ENCODE peak calls at places on chromosome 15, in five cellular contexts. One of them, this sample, is unnamed.

GRCh38 chr15:82999905-83000671 is 11.4 kb downstream of the C15orf40 start:
- DNase-seq in fibroblast of pulmonary artery: peak
- DNase-seq in bronchial epithelial cell: peak
- DNase-seq in GM06990: no peak
- DNase-seq in tibial artery: no peak
- DNase-seq in this sample: no peak

GRCh38 chr15:77418341-77419049 is 1.4 kb downstream of the PEAK1 start:
- DNase-seq in bronchial epithelial cell: no peak
- DNase-seq in fibroblast of pulmonary artery: peak
- DNase-seq in tibial artery: no peak
- DNase-seq in GM06990: no peak
- DNase-seq in this sample: no peak

GRCh38 chr15:98017150-98017964 is 56.9 kb downstream of the ARRDC4 start:
- DNase-seq in GM06990: no peak
- DNase-seq in bronchial epithelial cell: no peak
- DNase-seq in fibroblast of pulmonary artery: no peak
- DNase-seq in tibial artery: no peak
- DNase-seq in this sample: no peak

GRCh38 chr15:34214135-34214534 is 4.2 kb upstream of the KATNBL1 start:
- DNase-seq in fibroblast of pulmonary artery: no peak
- DNase-seq in bronchial epithelial cell: no peak
- DNase-seq in GM06990: no peak
- DNase-seq in tibial artery: no peak
- DNase-seq in this sample: no peak

GRCh38 chr15:70290708-70291107 is 193.0 kb upstream of the TLE3 start:
- DNase-seq in tibial artery: no peak
- DNase-seq in GM06990: no peak
- DNase-seq in bronchial epithelial cell: no peak
- DNase-seq in fibroblast of pulmonary artery: no peak
- DNase-seq in this sample: no peak

GRCh38 chr15:36844453-36845094 is 255.8 kb downstream of the MEIS2 start:
- DNase-seq in fibroblast of pulmonary artery: peak
- DNase-seq in bronchial epithelial cell: no peak
- DNase-seq in GM06990: no peak
- DNase-seq in tibial artery: no peak
- DNase-seq in this sample: no peak

GRCh38 chr15:80233511-80234080 is 18.4 kb downstream of the CTXND1 start:
- DNase-seq in GM06990: no peak
- DNase-seq in bronchial epithelial cell: no peak
- DNase-seq in fibroblast of pulmonary artery: no peak
- DNase-seq in tibial artery: no peak
- DNase-seq in this sample: no peak

GRCh38 chr15:49187537-49188245 is 17.6 kb downstream of the GALK2 start:
- DNase-seq in bronchial epithelial cell: no peak
- DNase-seq in GM06990: no peak
- DNase-seq in tibial artery: no peak
- DNase-seq in fibroblast of pulmonary artery: peak
- DNase-seq in this sample: no peak

GRCh38 chr15:88546248-88547129 is at the start of gene DET1:
- DNase-seq in tibial artery: peak
- DNase-seq in fibroblast of pulmonary artery: peak
- DNase-seq in bronchial epithelial cell: peak
- DNase-seq in GM06990: peak
- DNase-seq in this sample: peak

GRCh38 chr15:50137893-50138292 is 18.9 kb upstream of the ATP8B4 start:
- DNase-seq in tibial artery: no peak
- DNase-seq in bronchial epithelial cell: no peak
- DNase-seq in fibroblast of pulmonary artery: no peak
- DNase-seq in GM06990: no peak
- DNase-seq in this sample: no peak

GRCh38 chr15:70277556-70277955 is 179.8 kb upstream of the TLE3 start:
- DNase-seq in fibroblast of pulmonary artery: no peak
- DNase-seq in tibial artery: no peak
- DNase-seq in bronchial epithelial cell: no peak
- DNase-seq in GM06990: no peak
- DNase-seq in this sample: no peak

GRCh38 chr15:95085056-95085455 is 853.7 kb downstream of the MCTP2 start:
- DNase-seq in tibial artery: no peak
- DNase-seq in fibroblast of pulmonary artery: no peak
- DNase-seq in GM06990: no peak
- DNase-seq in bronchial epithelial cell: no peak
- DNase-seq in this sample: no peak

GRCh38 chr15:90187257-90187868 is 13.8 kb upstream of the SEMA4B start:
- DNase-seq in tibial artery: no peak
- DNase-seq in fibroblast of pulmonary artery: no peak
- DNase-seq in bronchial epithelial cell: no peak
- DNase-seq in GM06990: no peak
- DNase-seq in this sample: no peak

GRCh38 chr15:78508272-78508671 is 895 bp downstream of the HYKK start:
- DNase-seq in GM06990: no peak
- DNase-seq in bronchial epithelial cell: peak
- DNase-seq in fibroblast of pulmonary artery: no peak
- DNase-seq in tibial artery: no peak
- DNase-seq in this sample: no peak

GRCh38 chr15:40769310-40770146 is at the start of gene C15orf62:
- DNase-seq in tibial artery: no peak
- DNase-seq in fibroblast of pulmonary artery: peak
- DNase-seq in bronchial epithelial cell: peak
- DNase-seq in GM06990: peak
- DNase-seq in this sample: no peak

GRCh38 chr15:86903642-86904421 is 824.2 kb downstream of the AGBL1 start:
- DNase-seq in tibial artery: no peak
- DNase-seq in fibroblast of pulmonary artery: no peak
- DNase-seq in GM06990: no peak
- DNase-seq in bronchial epithelial cell: no peak
- DNase-seq in this sample: no peak

GRCh38 chr15:25671132-25671531 is 192.0 kb downstream of the ATP10A start:
- DNase-seq in bronchial epithelial cell: no peak
- DNase-seq in fibroblast of pulmonary artery: no peak
- DNase-seq in GM06990: no peak
- DNase-seq in tibial artery: peak
- DNase-seq in this sample: no peak

GRCh38 chr15:77597804-77598453 is 34.8 kb downstream of the LINGO1 start:
- DNase-seq in GM06990: no peak
- DNase-seq in tibial artery: no peak
- DNase-seq in fibroblast of pulmonary artery: peak
- DNase-seq in bronchial epithelial cell: no peak
- DNase-seq in this sample: no peak

GRCh38 chr15:42128476-42128875 is 28.0 kb downstream of the PLA2G4F start:
- DNase-seq in bronchial epithelial cell: no peak
- DNase-seq in fibroblast of pulmonary artery: no peak
- DNase-seq in tibial artery: no peak
- DNase-seq in GM06990: no peak
- DNase-seq in this sample: no peak

GRCh38 chr15:70269331-70269911 is 171.7 kb upstream of the TLE3 start:
- DNase-seq in tibial artery: no peak
- DNase-seq in bronchial epithelial cell: no peak
- DNase-seq in GM06990: no peak
- DNase-seq in fibroblast of pulmonary artery: no peak
- DNase-seq in this sample: no peak

GRCh38 chr15:96408591-96409183 is 78.2 kb downstream of the NR2F2 start:
- DNase-seq in bronchial epithelial cell: no peak
- DNase-seq in GM06990: no peak
- DNase-seq in tibial artery: no peak
- DNase-seq in fibroblast of pulmonary artery: no peak
- DNase-seq in this sample: no peak

GRCh38 chr15:100060276-100060926 is 281.4 kb downstream of the ADAMTS17 start:
- DNase-seq in fibroblast of pulmonary artery: peak
- DNase-seq in tibial artery: no peak
- DNase-seq in GM06990: no peak
- DNase-seq in bronchial epithelial cell: peak
- DNase-seq in this sample: peak

GRCh38 chr15:99106417-99107220 is 1.7 kb downstream of the SYNM start:
- DNase-seq in bronchial epithelial cell: no peak
- DNase-seq in fibroblast of pulmonary artery: peak
- DNase-seq in GM06990: no peak
- DNase-seq in tibial artery: no peak
- DNase-seq in this sample: no peak

GRCh38 chr15:88002721-88003120 is 253.8 kb downstream of the NTRK3 start:
- DNase-seq in fibroblast of pulmonary artery: no peak
- DNase-seq in GM06990: no peak
- DNase-seq in bronchial epithelial cell: no peak
- DNase-seq in tibial artery: no peak
- DNase-seq in this sample: no peak

GRCh38 chr15:25173241-25174028 is 218.6 kb downstream of the SNRPN start:
- DNase-seq in bronchial epithelial cell: no peak
- DNase-seq in tibial artery: peak
- DNase-seq in fibroblast of pulmonary artery: no peak
- DNase-seq in GM06990: no peak
- DNase-seq in this sample: no peak

GRCh38 chr15:69400850-69401249 is 13.3 kb upstream of the KIF23 start:
- DNase-seq in GM06990: no peak
- DNase-seq in bronchial epithelial cell: peak
- DNase-seq in tibial artery: no peak
- DNase-seq in fibroblast of pulmonary artery: no peak
- DNase-seq in this sample: no peak

GRCh38 chr15:81754078-81754477 is 291.7 kb downstream of the MEX3B start:
- DNase-seq in tibial artery: no peak
- DNase-seq in bronchial epithelial cell: no peak
- DNase-seq in GM06990: no peak
- DNase-seq in fibroblast of pulmonary artery: no peak
- DNase-seq in this sample: no peak

GRCh38 chr15:81751321-81751720 is 294.5 kb downstream of the MEX3B start:
- DNase-seq in fibroblast of pulmonary artery: no peak
- DNase-seq in tibial artery: no peak
- DNase-seq in bronchial epithelial cell: no peak
- DNase-seq in GM06990: no peak
- DNase-seq in this sample: no peak

GRCh38 chr15:81749667-81750360 is 296.0 kb downstream of the MEX3B start:
- DNase-seq in GM06990: no peak
- DNase-seq in fibroblast of pulmonary artery: no peak
- DNase-seq in bronchial epithelial cell: no peak
- DNase-seq in tibial artery: no peak
- DNase-seq in this sample: no peak

GRCh38 chr15:81752974-81753373 is 292.8 kb downstream of the MEX3B start:
- DNase-seq in tibial artery: no peak
- DNase-seq in GM06990: no peak
- DNase-seq in fibroblast of pulmonary artery: no peak
- DNase-seq in bronchial epithelial cell: no peak
- DNase-seq in this sample: no peak

GRCh38 chr15:81752149-81752942 is 293.5 kb downstream of the MEX3B start:
- DNase-seq in tibial artery: peak
- DNase-seq in GM06990: no peak
- DNase-seq in fibroblast of pulmonary artery: peak
- DNase-seq in bronchial epithelial cell: peak
- DNase-seq in this sample: no peak
- H3K4me3 ChIP-seq in tibial artery: no peak
- H3K4me3 ChIP-seq in GM06990: no peak
- H3K4me3 ChIP-seq in fibroblast of pulmonary artery: no peak
- H3K4me3 ChIP-seq in bronchial epithelial cell: no peak
- H3K4me3 ChIP-seq in this sample: no peak

GRCh38 chr15:65653341-65653740 is 31.6 kb downstream of the SLC24A1 start:
- DNase-seq in tibial artery: no peak
- DNase-seq in bronchial epithelial cell: peak
- DNase-seq in fibroblast of pulmonary artery: peak
- DNase-seq in GM06990: no peak
- DNase-seq in this sample: no peak

GRCh38 chr15:65651831-65652749 is 30.4 kb downstream of the SLC24A1 start:
- DNase-seq in bronchial epithelial cell: no peak
- DNase-seq in GM06990: no peak
- DNase-seq in tibial artery: no peak
- DNase-seq in fibroblast of pulmonary artery: no peak
- DNase-seq in this sample: no peak

GRCh38 chr15:65653781-65654521 is 32.2 kb downstream of the SLC24A1 start:
- DNase-seq in bronchial epithelial cell: peak
- DNase-seq in tibial artery: no peak
- DNase-seq in fibroblast of pulmonary artery: peak
- DNase-seq in GM06990: no peak
- DNase-seq in this sample: no peak

GRCh38 chr15:65655457-65655856 is 33.7 kb downstream of the SLC24A1 start:
- DNase-seq in GM06990: no peak
- DNase-seq in tibial artery: no peak
- DNase-seq in fibroblast of pulmonary artery: no peak
- DNase-seq in bronchial epithelial cell: no peak
- DNase-seq in this sample: no peak

DNA sequence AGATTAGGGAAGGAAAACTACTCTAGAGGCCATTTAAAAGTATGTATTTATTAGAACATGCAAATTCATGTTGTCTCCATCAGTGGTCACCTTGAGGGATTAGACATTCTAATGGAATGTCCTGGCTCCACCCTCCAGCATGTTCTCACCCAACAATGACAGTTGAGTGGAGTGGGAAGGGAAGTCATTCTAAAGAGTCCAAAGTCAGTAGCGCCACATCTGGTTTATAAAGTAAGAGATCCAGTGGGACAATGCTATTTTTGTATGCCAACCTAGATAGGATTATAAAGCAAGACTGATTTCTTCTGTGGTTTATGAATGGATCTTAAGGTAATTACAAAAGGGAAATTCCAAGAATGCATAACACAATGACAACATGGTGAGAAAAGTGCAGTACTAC is 33.3 kb downstream of the SLC24A1 start:
- DNase-seq in bronchial epithelial cell: peak
- DNase-seq in tibial artery: no peak
- DNase-seq in GM06990: no peak
- DNase-seq in fibroblast of pulmonary artery: peak
- DNase-seq in this sample: no peak
- TF ChIP-seq CTCF in bronchial epithelial cell: no peak
- TF ChIP-seq CTCF in tibial artery: no peak
- TF ChIP-seq CTCF in GM06990: no peak
- TF ChIP-seq CTCF in fibroblast of pulmonary artery: no peak
- TF ChIP-seq CTCF in this sample: no peak

GRCh38 chr15:75130597-75131268 is 70.9 kb upstream of the C15orf39 start:
- DNase-seq in fibroblast of pulmonary artery: no peak
- DNase-seq in GM06990: peak
- DNase-seq in bronchial epithelial cell: no peak
- DNase-seq in tibial artery: no peak
- DNase-seq in this sample: no peak
- H3K4me3 ChIP-seq in fibroblast of pulmonary artery: no peak
- H3K4me3 ChIP-seq in GM06990: peak
- H3K4me3 ChIP-seq in bronchial epithelial cell: no peak
- H3K4me3 ChIP-seq in tibial artery: no peak
- H3K4me3 ChIP-seq in this sample: no peak

DNA sequence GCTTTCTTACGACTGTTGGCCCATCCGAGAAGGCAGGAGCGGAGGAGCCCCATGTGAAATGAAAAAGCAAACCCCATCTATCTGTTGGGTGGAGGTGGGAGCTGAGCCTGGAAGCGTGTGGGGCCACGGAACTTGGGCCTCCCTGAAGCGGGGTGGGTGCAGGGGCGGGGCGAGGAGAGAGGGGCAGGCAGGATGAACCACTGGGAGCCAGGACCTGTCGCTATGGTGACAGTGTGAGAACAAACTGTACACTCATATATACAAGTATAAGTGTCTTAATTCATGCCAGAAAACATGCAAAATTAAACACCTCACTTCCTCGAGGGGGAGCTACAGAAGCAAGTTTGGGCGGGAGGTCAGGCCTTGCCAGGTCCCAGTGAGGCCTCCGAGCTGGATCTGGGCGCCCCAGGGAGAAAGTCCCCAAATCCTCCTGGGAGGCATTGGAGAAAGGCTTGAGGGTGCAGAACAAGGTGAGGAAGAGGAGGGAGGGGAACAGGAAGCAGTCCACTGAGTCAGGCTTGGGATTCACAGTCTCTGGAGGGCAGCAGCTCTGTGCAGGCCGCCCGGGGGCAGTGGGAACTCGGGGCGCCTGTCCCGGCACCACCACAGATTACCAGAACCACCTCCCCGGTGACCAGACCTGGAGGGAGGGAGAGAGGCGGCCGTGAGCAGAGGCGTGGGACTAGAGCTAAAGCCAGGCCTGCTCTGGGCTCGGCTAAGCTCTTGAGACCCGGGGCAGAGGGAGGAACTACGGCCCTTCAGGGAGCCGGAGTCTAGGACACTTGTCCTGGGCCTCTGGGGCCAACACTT is 34.8 kb downstream of the RBPMS2 start:
- DNase-seq in bronchial epithelial cell: peak
- DNase-seq in tibial artery: peak
- DNase-seq in GM06990: no peak
- DNase-seq in fibroblast of pulmonary artery: peak
- DNase-seq in this sample: no peak
- TF ChIP-seq CTCF in bronchial epithelial cell: peak
- TF ChIP-seq CTCF in tibial artery: no peak
- TF ChIP-seq CTCF in GM06990: peak
- TF ChIP-seq CTCF in fibroblast of pulmonary artery: peak
- TF ChIP-seq CTCF in this sample: peak

This sample was measured in AG09309.